ENCODE peak calls at places on chromosomes 7 and 10, in six cellular contexts. B is sciatic nerve, M is COR-L47, E is HEK293T, G is NCI-H748 treated with DMSO at 0.1 percent for 48 hours, T is body of pancreas. I is an unnamed sample.

GRCh38 chr10:117461766-117462423 is 80.7 kb upstream of the EMX2 start:
- DNase-seq in B (peak), M (no peak), E (peak), G (no peak), T (no peak), I (no peak)

GRCh38 chr10:101195921-101196320 is 33.3 kb downstream of the LBX1 start:
- DNase-seq in B (no peak), M (no peak), E (no peak), G (no peak), T (no peak), I (no peak)

GRCh38 chr10:114526497-114527238 is 122.4 kb upstream of the AFAP1L2 start:
- DNase-seq in B (peak), M (peak), E (peak), G (peak), T (peak), I (peak)

GRCh38 chr7:36265720-36266119 is 112.7 kb downstream of the EEPD1 start:
- DNase-seq in B (no peak), M (no peak), E (no peak), G (no peak), T (no peak), I (no peak)

GRCh38 chr10:79082631-79083581 is 14.1 kb downstream of the ZMIZ1 start:
- DNase-seq in B (no peak), M (no peak), E (no peak), G (no peak), T (no peak), I (no peak)

GRCh38 chr10:79348640-79348988 is 1.3 kb downstream of the PPIF start:
- DNase-seq in B (no peak), M (no peak), E (no peak), G (no peak), T (peak), I (no peak)

GRCh38 chr10:103911021-103911459 is 6.9 kb downstream of the STN1 start:
- DNase-seq in B (no peak), M (no peak), E (no peak), G (no peak), T (no peak), I (peak)

GRCh38 chr7:27576360-27576944 is 86.2 kb downstream of the HIBADH start:
- DNase-seq in B (no peak), M (peak), E (peak), G (peak), T (no peak), I (no peak)

GRCh38 chr10:13453896-13454295 is 74.9 kb downstream of the BEND7 start:
- DNase-seq in B (no peak), M (no peak), E (no peak), G (no peak), T (no peak), I (no peak)

GRCh38 chr7:158351051-158351450 is 236.6 kb downstream of the PTPRN2 start:
- DNase-seq in B (no peak), M (no peak), E (no peak), G (no peak), T (no peak), I (no peak)

GRCh38 chr10:71802235-71802634 is 28.9 kb upstream of the VSIR start:
- DNase-seq in B (no peak), M (no peak), E (no peak), G (no peak), T (no peak), I (no peak)

GRCh38 chr10:115856580-115856979 is 416.4 kb downstream of the GFRA1 start:
- DNase-seq in B (no peak), M (no peak), E (no peak), G (no peak), T (no peak), I (no peak)

GRCh38 chr10:76191371-76191770 is 759.9 kb downstream of the LRMDA start:
- DNase-seq in B (no peak), M (no peak), E (no peak), G (peak), T (no peak), I (no peak)

GRCh38 chr7:124912972-124913371 is 16.7 kb downstream of the POT1 start:
- DNase-seq in B (no peak), M (no peak), E (no peak), G (no peak), T (no peak), I (no peak)

GRCh38 chr7:101238226-101239182 is 902 bp upstream of the CLDN15 start:
- DNase-seq in B (no peak), M (no peak), E (no peak), G (no peak), T (peak), I (no peak)

GRCh38 chr7:12549106-12549505 is 21.4 kb upstream of the SCIN start:
- DNase-seq in B (no peak), M (no peak), E (no peak), G (no peak), T (no peak), I (no peak)

GRCh38 chr10:93081834-93082233 is 8.1 kb downstream of the CYP26A1 start:
- DNase-seq in B (no peak), M (no peak), E (no peak), G (no peak), T (no peak), I (no peak)

GRCh38 chr7:1815051-1815481 is 145.0 kb downstream of the ELFN1 start:
- DNase-seq in B (no peak), M (no peak), E (no peak), G (no peak), T (no peak), I (no peak)

GRCh38 chr7:120862987-120863386 is 5.0 kb upstream of the TSPAN12 start:
- DNase-seq in B (no peak), M (no peak), E (no peak), G (no peak), T (no peak), I (no peak)

GRCh38 chr10:30437039-30437781 is 3.2 kb downstream of the MAP3K8 start:
- DNase-seq in B (no peak), M (no peak), E (no peak), G (no peak), T (no peak), I (no peak)

GRCh38 chr7:87599336-87599735 is 1.3 kb downstream of the ABCB1 start:
- DNase-seq in B (no peak), M (no peak), E (no peak), G (no peak), T (peak), I (peak)

GRCh38 chr10:90885176-90885575 is 13.4 kb downstream of the RPP30 start:
- DNase-seq in B (no peak), M (no peak), E (no peak), G (no peak), T (no peak), I (no peak)

GRCh38 chr7:85890244-85890811 is 703.5 kb upstream of the SEMA3D start:
- DNase-seq in B (no peak), M (peak), E (peak), G (peak), T (no peak), I (no peak)

GRCh38 chr7:99129001-99129400 is 14.9 kb downstream of the SMURF1 start:
- DNase-seq in B (no peak), M (no peak), E (no peak), G (no peak), T (no peak), I (no peak)

GRCh38 chr10:68560916-68561691 is 967 bp downstream of the TET1 start:
- DNase-seq in B (no peak), M (no peak), E (peak), G (no peak), T (peak), I (peak)

GRCh38 chr10:97399843-97400545 is 1.1 kb downstream of the RRP12 start:
- DNase-seq in B (no peak), M (no peak), E (peak), G (no peak), T (peak), I (no peak)

GRCh38 chr7:124712017-124712416 is 53.6 kb downstream of the GPR37 start:
- DNase-seq in B (no peak), M (no peak), E (no peak), G (no peak), T (no peak), I (no peak)

GRCh38 chr7:30984359-30985107 is 20.8 kb downstream of the GHRHR start:
- DNase-seq in B (peak), M (no peak), E (no peak), G (no peak), T (no peak), I (no peak)

GRCh38 chr10:102753724-102754123 is 10.0 kb downstream of the WBP1L start:
- DNase-seq in B (no peak), M (no peak), E (no peak), G (no peak), T (no peak), I (no peak)

I was measured in GM12892.